ENCODE peak calls at places on chromosomes 16 and 17, in five cellular contexts. M is cardiac muscle cell, E is mucosa of descending colon, L is endodermal cell, R is IMR-90. I is an unnamed sample.

GRCh38 chr16:2586241-2586640 is 48.4 kb downstream of the PDPK1 start:
- DNase-seq in M (no peak), E (no peak), L (peak; percentile 69), R (no peak), I (no peak)

GRCh38 chr16:66081967-66082366 is 284.5 kb upstream of the CDH5 start:
- DNase-seq in M (peak; percentile 29), E (no peak), L (peak; percentile 75), R (peak; percentile 94), I (no peak)

GRCh38 chr17:48871035-48871550 is 21.5 kb upstream of the ATP5MC1 start:
- DNase-seq in M (no peak), E (no peak), L (no peak), R (no peak), I (no peak)

GRCh38 chr16:48617711-48618148 is 7.8 kb upstream of the N4BP1 start:
- DNase-seq in M (peak; percentile 87), E (no peak), L (no peak), R (peak; percentile 63), I (no peak)

GRCh38 chr17:38603786-38604478 is 1.8 kb downstream of the SRCIN1 start:
- DNase-seq in M (no peak), E (no peak), L (no peak), R (no peak), I (no peak)

GRCh38 chr17:11366451-11366850 is 125.4 kb downstream of the SHISA6 start:
- DNase-seq in M (no peak), E (no peak), L (no peak), R (no peak), I (no peak)

GRCh38 chr17:41928693-41929251 is 1.6 kb upstream of the ODAD4 start:
- DNase-seq in M (no peak), E (no peak), L (no peak), R (no peak), I (no peak)

GRCh38 chr16:55056585-55057520 is 126.2 kb downstream of the IRX5 start:
- DNase-seq in M (peak; percentile 4), E (peak; percentile 34), L (peak; percentile 90), R (no peak), I (no peak)

GRCh38 chr17:49318438-49318965 is 43.5 kb downstream of the ZNF652 start:
- DNase-seq in M (no peak), E (no peak), L (no peak), R (no peak), I (no peak)

GRCh38 chr17:61537264-61537771 is 53.7 kb downstream of the NACA2 start:
- DNase-seq in M (no peak), E (no peak), L (no peak), R (no peak), I (no peak)

GRCh38 chr17:47810901-47811635 is 10.5 kb downstream of the OSBPL7 start:
- DNase-seq in M (peak; percentile 13), E (no peak), L (peak; percentile 39), R (no peak), I (no peak)
- H3K36me3 ChIP-seq in M (no peaks in the 10 kb centered on the region), E (peaks cover 14% of the 10 kb centered on the region), L (peaks cover 15% of the 10 kb centered on the region), R (peaks cover 63% of the 10 kb centered on the region), I (peaks cover 22% of the 10 kb centered on the region)

GRCh38 chr17:76550712-76551615 is 11.1 kb downstream of the PRCD start:
- DNase-seq in M (peak; percentile 75), E (no peak), L (peak; percentile 56), R (peak; percentile 54), I (no peak)

GRCh38 chr17:76549215-76549518 is 9.3 kb downstream of the PRCD start:
- DNase-seq in M (no peak), E (no peak), L (no peak), R (no peak), I (no peak)

GRCh38 chr17:76548378-76549214 is 8.8 kb downstream of the PRCD start:
- DNase-seq in M (no peak), E (no peak), L (peak; percentile 51), R (no peak), I (no peak)

GRCh38 chr17:76547642-76548202 is 7.9 kb downstream of the PRCD start:
- DNase-seq in M (no peak), E (no peak), L (no peak), R (no peak), I (no peak)

DNA sequence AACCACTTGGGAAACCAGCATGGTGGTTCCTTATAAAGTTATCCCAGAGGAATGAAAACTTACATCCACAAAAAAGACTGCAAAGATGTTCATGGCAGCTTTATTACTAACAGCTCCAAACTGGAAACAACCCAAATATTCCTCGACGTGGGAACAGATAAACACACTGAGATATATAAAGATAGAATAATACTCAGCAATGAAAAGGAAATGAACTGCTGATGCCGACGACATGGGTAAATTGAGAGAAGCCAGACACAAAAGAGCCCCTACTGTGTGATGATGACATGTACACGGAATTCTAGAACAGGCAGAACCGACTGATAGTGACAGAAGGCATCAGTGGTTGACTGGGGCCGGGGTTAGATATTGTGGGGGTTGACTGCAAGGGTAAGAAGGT is 9.7 kb downstream of the PRCD start:
- DNase-seq in M (no peak), E (no peak), L (no peak), R (no peak), I (no peak)
- H3K4me3 ChIP-seq in M (no peak overlapping the region), E (no peak overlapping the region), L (no peak overlapping the region), R (no peak overlapping the region), I (no peak overlapping the region)

DNA sequence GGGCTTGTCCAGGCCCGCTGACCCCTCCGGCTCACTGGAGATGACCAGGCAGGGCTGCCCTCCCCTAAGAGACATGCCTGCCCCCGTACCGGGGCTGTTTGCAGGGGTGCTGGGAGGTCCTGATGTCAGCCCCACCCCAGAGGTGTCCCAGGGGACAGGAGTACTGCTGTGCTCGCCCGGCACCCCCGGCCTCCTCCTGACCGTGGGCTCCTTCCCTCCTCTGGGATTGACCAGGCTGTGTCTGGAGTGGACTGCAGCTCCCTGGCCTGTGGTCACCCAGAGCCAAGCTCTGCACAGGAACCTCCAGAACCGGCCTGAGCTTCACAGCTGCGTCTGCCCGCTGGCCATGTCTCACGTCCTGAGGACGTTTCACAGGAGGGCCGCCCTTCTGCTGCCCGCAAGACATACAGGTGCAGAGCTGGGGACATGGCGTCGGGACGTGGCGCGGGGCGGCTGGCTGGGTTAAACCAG is 53.2 kb downstream of the LMF1 start:
- DNase-seq in M (no peak), E (no peak), L (no peak), R (no peak), I (no peak)
- H3K9me3 ChIP-seq in M (no peaks in the 10 kb centered on the region), E (no peaks in the 10 kb centered on the region), L (no peaks in the 10 kb centered on the region), R (no peaks in the 10 kb centered on the region), I (no peaks in the 10 kb centered on the region)

GRCh38 chr17:51197754-51198153 is 31.5 kb downstream of the NME2 start:
- DNase-seq in M (no peak), E (no peak), L (no peak), R (no peak), I (no peak)

GRCh38 chr17:51200295-51200694 is 34.1 kb downstream of the NME2 start:
- DNase-seq in M (no peak), E (no peak), L (no peak), R (no peak), I (peak; percentile 5)

GRCh38 chr17:51203838-51204237 is 37.6 kb downstream of the NME2 start:
- DNase-seq in M (no peak), E (no peak), L (no peak), R (no peak), I (no peak)

GRCh38 chr17:51200846-51201245 is 34.6 kb downstream of the NME2 start:
- DNase-seq in M (no peak), E (no peak), L (no peak), R (no peak), I (no peak)
- H3K36me3 ChIP-seq in M (peaks cover 58% of the 10 kb centered on the region), E (no peaks in the 10 kb centered on the region), L (peaks cover 79% of the 10 kb centered on the region), R (peaks cover 35% of the 10 kb centered on the region), I (peaks cover 20% of the 10 kb centered on the region)

GRCh38 chr17:79741401-79741750 is 10.6 kb downstream of the ENPP7 start:
- DNase-seq in M (no peak), E (no peak), L (no peak), R (no peak), I (no peak)

GRCh38 chr17:79741751-79742588 is 11.2 kb downstream of the ENPP7 start:
- DNase-seq in M (peak; percentile 54), E (peak; percentile 85), L (peak; percentile 99), R (peak; percentile 32), I (peak; percentile 68)

GRCh38 chr17:79742951-79743476 is 12.3 kb downstream of the ENPP7 start:
- DNase-seq in M (no peak), E (no peak), L (no peak), R (no peak), I (no peak)

GRCh38 chr17:79743614-79744013 is 12.9 kb downstream of the ENPP7 start:
- DNase-seq in M (no peak), E (no peak), L (no peak), R (no peak), I (no peak)

GRCh38 chr17:79742589-79742918 is 11.8 kb downstream of the ENPP7 start:
- DNase-seq in M (no peak), E (no peak), L (no peak), R (no peak), I (no peak)
- H3K4me3 ChIP-seq in M (no peak overlapping the region), E (no peak overlapping the region), L (no peak overlapping the region), R (no peak overlapping the region), I (no peak overlapping the region)

GRCh38 chr17:5126719-5127488 is 11.1 kb downstream of the USP6 start:
- DNase-seq in M (no peak), E (no peak), L (peak; percentile 38), R (no peak), I (no peak)

GRCh38 chr17:5133311-5133710 is 17.5 kb downstream of the USP6 start:
- DNase-seq in M (no peak), E (no peak), L (no peak), R (no peak), I (no peak)

GRCh38 chr17:5127910-5128309 is 12.1 kb downstream of the USP6 start:
- DNase-seq in M (no peak), E (no peak), L (no peak), R (no peak), I (no peak)

GRCh38 chr17:5128905-5129535 is 13.2 kb downstream of the USP6 start:
- DNase-seq in M (no peak), E (no peak), L (no peak), R (no peak), I (no peak)

GRCh38 chr17:5131146-5131715 is 15.4 kb downstream of the USP6 start:
- DNase-seq in M (no peak), E (no peak), L (no peak), R (no peak), I (no peak)
- H3K9me3 ChIP-seq in M (no peaks in the 10 kb centered on the region), E (no peaks in the 10 kb centered on the region), L (no peaks in the 10 kb centered on the region), R (no peaks in the 10 kb centered on the region), I (no peaks in the 10 kb centered on the region)

GRCh38 chr17:79874329-79874981 is 35.2 kb upstream of the CBX4 start:
- DNase-seq in M (peak; percentile 40), E (peak; percentile 2), L (peak; percentile 72), R (peak; percentile 24), I (peak; percentile 4)

GRCh38 chr17:79873583-79873982 is 34.3 kb upstream of the CBX4 start:
- DNase-seq in M (no peak), E (no peak), L (no peak), R (no peak), I (no peak)

GRCh38 chr17:79875511-79875910 is 36.3 kb upstream of the CBX4 start:
- DNase-seq in M (no peak), E (no peak), L (no peak), R (no peak), I (no peak)

GRCh38 chr17:79883202-79883601 is 44.0 kb upstream of the CBX4 start:
- DNase-seq in M (no peak), E (peak; percentile 4), L (no peak), R (no peak), I (no peak)

DNA sequence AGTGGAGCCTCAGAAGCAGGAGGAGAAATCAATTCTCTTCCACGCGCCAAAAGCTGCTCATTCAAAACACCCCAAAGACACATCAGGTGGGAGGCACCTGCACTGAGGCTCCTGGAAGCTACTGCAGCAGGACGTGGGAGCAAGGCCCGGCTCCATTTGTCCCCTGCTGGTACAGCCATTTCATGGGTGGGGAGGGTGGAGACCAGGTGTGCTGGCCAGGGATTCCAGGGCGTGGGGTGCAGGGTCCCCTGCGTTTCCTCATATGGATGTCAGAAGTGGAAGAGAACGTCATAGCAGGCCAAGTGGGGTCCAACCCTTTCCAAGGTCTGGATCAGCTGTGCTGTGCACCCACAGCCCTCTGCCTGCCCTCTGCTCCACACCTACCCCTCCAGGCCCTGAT is 39.1 kb upstream of the CBX4 start:
- DNase-seq in M (no peak), E (peak; percentile 13), L (no peak), R (no peak), I (no peak)
- H3K36me3 ChIP-seq in M (no peaks in the 10 kb centered on the region), E (no peaks in the 10 kb centered on the region), L (no peaks in the 10 kb centered on the region), R (no peaks in the 10 kb centered on the region), I (no peaks in the 10 kb centered on the region)

I was measured in CD8-positive, alpha-beta memory T cell.